ENCODE peak calls at places on chromosome 22, in ten cellular contexts. L, C, T, W, F, P, M, V, H and B are unnamed samples.

GRCh38 chr22:48645766-48646165 is 1181.9 kb downstream of the BRD1 start:
- DNase-seq in L (no peak), C (no peak), T (no peak), W (no peak), F (no peak), P (no peak), M (no peak), V (no peak), H (no peak), B (no peak)

GRCh38 chr22:46022881-46023512 is 46.0 kb upstream of the WNT7B start:
- DNase-seq in L (no peak), C (no peak), T (no peak), W (no peak), F (no peak), P (no peak), M (no peak), V (peak), H (no peak), B (peak)

GRCh38 chr22:50313021-50313420 is 5.6 kb upstream of the PLXNB2 start:
- DNase-seq in L (no peak), C (no peak), T (no peak), W (no peak), F (no peak), P (no peak), M (no peak), V (peak), H (no peak), B (no peak)

GRCh38 chr22:39559456-39560105 is 11.0 kb upstream of the CACNA1I start:
- DNase-seq in L (no peak), C (peak), T (no peak), W (no peak), F (no peak), P (no peak), M (no peak), V (no peak), H (peak), B (no peak)

GRCh38 chr22:45684169-45684568 is 12.5 kb downstream of the ATXN10 start:
- DNase-seq in L (no peak), C (no peak), T (no peak), W (no peak), F (no peak), P (no peak), M (no peak), V (no peak), H (no peak), B (no peak)

GRCh38 chr22:48937032-48937639 is 890.5 kb downstream of the BRD1 start:
- DNase-seq in L (no peak), C (no peak), T (no peak), W (peak), F (no peak), P (no peak), M (no peak), V (peak), H (no peak), B (no peak)

GRCh38 chr22:48004936-48005335 is 1242.5 kb downstream of the TBC1D22A start:
- DNase-seq in L (no peak), C (no peak), T (no peak), W (no peak), F (no peak), P (no peak), M (no peak), V (no peak), H (no peak), B (no peak)

GRCh38 chr22:35437038-35437437 is 37.1 kb downstream of the MCM5 start:
- DNase-seq in L (peak), C (no peak), T (no peak), W (no peak), F (no peak), P (no peak), M (no peak), V (no peak), H (peak), B (no peak)

GRCh38 chr22:35609261-35609660 is 7.9 kb downstream of the MB start:
- DNase-seq in L (no peak), C (no peak), T (no peak), W (no peak), F (no peak), P (no peak), M (no peak), V (no peak), H (no peak), B (no peak)

GRCh38 chr22:35131423-35132050 is 65.6 kb downstream of the ISX start:
- DNase-seq in L (no peak), C (no peak), T (no peak), W (no peak), F (no peak), P (no peak), M (no peak), V (no peak), H (no peak), B (no peak)

GRCh38 chr22:49918911-49919881 is 762 bp downstream of the CRELD2 start:
- DNase-seq in L (no peak), C (no peak), T (no peak), W (no peak), F (peak), P (no peak), M (no peak), V (no peak), H (peak), B (no peak)

GRCh38 chr22:29912605-29913398 is 29.8 kb downstream of the MTMR3 start:
- DNase-seq in L (peak), C (no peak), T (no peak), W (no peak), F (no peak), P (no peak), M (no peak), V (no peak), H (no peak), B (no peak)

GRCh38 chr22:20584029-20584871 is 76.8 kb downstream of the MED15 start:
- DNase-seq in L (no peak), C (no peak), T (no peak), W (no peak), F (no peak), P (no peak), M (no peak), V (no peak), H (no peak), B (no peak)

GRCh38 chr22:22080270-22080669 is 97.7 kb upstream of the TOP3B start:
- DNase-seq in L (no peak), C (no peak), T (no peak), W (no peak), F (no peak), P (no peak), M (no peak), V (no peak), H (no peak), B (no peak)

GRCh38 chr22:49827853-49828598 is at the start of gene BRD1:
- DNase-seq in L (peak), C (peak), T (peak), W (peak), F (peak), P (peak), M (no peak), V (no peak), H (peak), B (peak)

GRCh38 chr22:33909075-33909458 is 11.2 kb downstream of the LARGE1 start:
- DNase-seq in L (peak), C (no peak), T (peak), W (no peak), F (peak), P (no peak), M (no peak), V (peak), H (no peak), B (peak)

GRCh38 chr22:50184004-50184461 is 1.7 kb upstream of the TRABD start:
- DNase-seq in L (peak), C (peak), T (peak), W (no peak), F (peak), P (no peak), M (peak), V (peak), H (no peak), B (peak)

GRCh38 chr22:41197046-41197807 is 7.9 kb upstream of the L3MBTL2 start:
- DNase-seq in L (peak), C (peak), T (peak), W (peak), F (peak), P (peak), M (peak), V (peak), H (peak), B (peak)
- TF ChIP-seq POLR2A in L (no peak), C (no peak), T (peak), W (peak), F (no peak), P (no peak), M (no peak), V (no peak), H (no peak), B (no peak)

GRCh38 chr22:31122196-31122531 is 602 bp upstream of the INPP5J start:
- DNase-seq in L (no peak), C (no peak), T (no peak), W (no peak), F (no peak), P (no peak), M (no peak), V (no peak), H (no peak), B (no peak)

GRCh38 chr22:31124290-31124689 is 1.5 kb downstream of the INPP5J start:
- DNase-seq in L (no peak), C (no peak), T (no peak), W (no peak), F (no peak), P (no peak), M (no peak), V (no peak), H (no peak), B (no peak)

GRCh38 chr22:31124811-31125465 is 2.2 kb downstream of the INPP5J start:
- DNase-seq in L (no peak), C (no peak), T (no peak), W (no peak), F (no peak), P (no peak), M (no peak), V (no peak), H (no peak), B (no peak)

GRCh38 chr22:31122532-31123291 is at the start of gene INPP5J:
- DNase-seq in L (peak), C (peak), T (peak), W (no peak), F (peak), P (no peak), M (peak), V (peak), H (no peak), B (peak)

GRCh38 chr22:31123292-31123602 is 481 bp downstream of the INPP5J start:
- DNase-seq in L (no peak), C (no peak), T (no peak), W (no peak), F (no peak), P (no peak), M (no peak), V (no peak), H (no peak), B (no peak)
- TF ChIP-seq POLR2A in L (no peak), C (no peak), T (no peak), W (no peak), F (no peak), P (no peak), M (no peak), V (no peak), H (no peak), B (no peak)

DNA sequence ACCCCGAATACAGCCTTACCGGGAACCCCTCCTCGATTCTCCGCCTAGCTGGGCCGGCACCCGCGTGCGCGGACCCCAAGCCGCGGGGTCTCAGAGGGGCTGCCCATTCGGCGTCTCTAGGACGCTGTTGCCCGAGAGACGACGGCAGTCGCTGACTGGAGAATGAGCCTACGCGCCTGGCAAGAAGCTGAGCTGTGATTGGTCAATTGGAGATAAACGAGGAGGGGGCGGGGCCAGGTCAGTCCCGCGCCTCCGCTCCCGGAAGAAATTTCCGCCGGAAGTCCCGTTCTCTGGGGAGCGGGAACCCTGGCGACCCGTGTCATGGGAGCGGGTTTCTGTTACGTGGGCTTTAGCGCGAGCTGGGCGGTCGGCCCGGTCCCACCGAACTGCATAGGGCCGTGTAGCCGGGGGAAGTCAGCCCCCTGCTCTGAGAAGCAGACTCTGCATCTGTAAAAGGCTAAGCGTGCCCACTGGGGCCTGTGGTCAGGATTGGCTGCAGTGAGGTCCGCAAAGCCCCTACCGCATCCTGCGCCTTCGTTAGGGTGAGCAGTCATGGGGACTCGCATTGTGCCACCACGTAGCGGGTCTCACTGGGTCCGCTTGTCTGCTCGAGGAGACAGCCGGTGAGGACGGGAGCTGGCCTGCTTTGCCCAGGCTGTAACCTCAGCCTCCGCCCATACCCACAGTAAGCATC is at the start of gene EFCAB6:
- DNase-seq in L (peak), C (peak), T (peak), W (peak), F (peak), P (peak), M (peak), V (peak), H (peak), B (peak)
- TF ChIP-seq POLR2A in L (peak), C (peak), T (peak), W (peak), F (peak), P (peak), M (no peak), V (peak), H (peak), B (peak)

GRCh38 chr22:23913306-23913660 is 19.1 kb downstream of the MIF start:
- DNase-seq in L (no peak), C (no peak), T (no peak), W (no peak), F (no peak), P (no peak), M (no peak), V (no peak), H (no peak), B (no peak)
- TF ChIP-seq POLR2A in L (no peak), C (no peak), T (no peak), W (no peak), F (no peak), P (no peak), M (no peak), V (no peak), H (no peak), B (no peak)

DNA sequence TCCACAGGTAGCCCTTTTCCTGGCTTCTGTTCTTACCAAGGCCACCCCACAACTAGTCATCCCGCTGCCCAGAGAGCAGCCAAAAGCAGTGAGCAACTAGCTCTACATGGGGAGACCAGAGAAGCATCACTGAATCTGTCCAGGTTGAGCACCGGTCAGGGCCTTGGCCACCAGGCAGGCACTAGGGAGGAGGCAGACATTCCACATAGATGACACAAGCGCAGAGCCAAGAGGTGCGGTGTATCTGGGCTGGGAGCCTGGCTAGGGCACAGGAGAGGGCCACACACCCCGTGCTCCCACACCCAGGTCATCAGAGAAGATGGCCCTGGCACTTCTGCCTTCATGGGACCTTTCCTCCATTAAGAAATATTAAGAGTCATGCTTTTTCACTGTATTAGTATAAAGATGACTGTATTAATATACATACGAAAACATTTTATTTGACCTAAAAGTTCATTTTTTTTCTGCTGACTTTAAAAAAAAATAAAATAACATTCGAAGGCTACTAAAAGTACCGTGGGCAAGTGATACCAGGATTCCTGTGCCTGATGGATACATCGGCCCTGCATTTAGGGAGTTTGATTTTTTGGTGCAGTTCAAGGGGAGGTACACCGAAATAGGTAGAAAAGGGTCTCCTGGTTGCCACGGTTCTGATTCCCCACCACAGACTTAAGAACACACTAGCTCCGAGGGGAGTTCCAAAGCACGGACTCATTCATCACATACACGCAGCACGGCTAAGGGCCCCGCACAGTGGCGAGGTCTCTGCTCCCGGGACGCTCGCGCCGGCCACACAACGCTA is 1.2 kb downstream of the DGCR2 start:
- DNase-seq in L (peak), C (peak), T (peak), W (peak), F (no peak), P (no peak), M (peak), V (no peak), H (peak), B (peak)
- TF ChIP-seq POLR2A in L (no peak), C (peak), T (peak), W (peak), F (no peak), P (no peak), M (no peak), V (no peak), H (no peak), B (peak)